ENCODE peak calls at places on chromosomes 7 and 10, in nine cellular contexts. A is stimulated activated CD8-positive, alpha-beta memory T cell treated with anti-CD3 and anti-CD28 coated beads, Interleukin-4, amount 100 ng/mL, for 4 hours; W is upper lobe of right lung; F is G401; X is stimulated activated CD4-positive, alpha-beta T cell treated with anti-CD3 and anti-CD28 coated beads, Interleukin-1b, Interleukin-23, amount 100 ng/mL, for 1 hour; L is BJ; O is mucosa of descending colon; K is uterus; Y is testis. G is an unnamed sample.

GRCh38 chr10:110115784-110116520 is 91.5 kb upstream of the MXI1 start:
- DNase-seq in Y (no peak), L (no peak), A (no peak), O (no peak), F (no peak), X (no peak), W (no peak), K (no peak), G (no peak)

GRCh38 chr10:4586756-4587155 is 239.3 kb upstream of the AKR1E2 start:
- DNase-seq in Y (no peak), L (peak), F (peak), W (no peak), K (no peak), O (no peak), A (no peak), X (no peak), G (no peak)

GRCh38 chr7:3791327-3791726 is 490.3 kb downstream of the SDK1 start:
- DNase-seq in O (no peak), X (no peak), W (no peak), L (no peak), F (peak), Y (no peak), K (no peak), A (no peak), G (no peak)

GRCh38 chr10:114551310-114551972 is 106.6 kb downstream of the ABLIM1 start:
- DNase-seq in O (peak), K (peak), X (no peak), F (no peak), Y (peak), A (no peak), W (peak), L (no peak), G (peak)

GRCh38 chr7:148793590-148793989 is 90.5 kb downstream of the EZH2 start:
- DNase-seq in K (no peak), X (no peak), Y (no peak), A (no peak), O (no peak), L (no peak), F (no peak), W (no peak), G (no peak)

GRCh38 chr7:29898301-29898700 is 91.3 kb downstream of the SCRN1 start:
- DNase-seq in Y (no peak), A (no peak), X (no peak), W (no peak), L (no peak), F (no peak), K (no peak), O (no peak), G (no peak)

GRCh38 chr10:29407280-29407858 is 118.5 kb downstream of the LYZL1 start:
- DNase-seq in A (no peak), X (no peak), F (no peak), Y (no peak), K (no peak), L (no peak), W (no peak), O (no peak), G (no peak)

GRCh38 chr7:156651472-156651871 is 10.9 kb downstream of the RNF32 start:
- DNase-seq in K (no peak), F (no peak), X (no peak), W (no peak), L (no peak), A (no peak), Y (no peak), O (no peak), G (no peak)

GRCh38 chr10:29658984-29659769 is 24.4 kb upstream of the SVIL start:
- DNase-seq in F (no peak), K (peak), X (peak), W (peak), A (peak), O (peak), L (peak), Y (no peak), G (peak)

GRCh38 chr7:74033372-74034311 is 5.7 kb downstream of the ELN start:
- DNase-seq in L (no peak), O (peak), F (no peak), X (no peak), A (no peak), W (peak), Y (peak), K (peak), G (peak)

GRCh38 chr10:122863216-122863615 is 16.2 kb downstream of the FAM24B start:
- DNase-seq in L (no peak), Y (no peak), O (no peak), F (no peak), K (no peak), W (no peak), X (no peak), A (no peak), G (no peak)

GRCh38 chr10:16828114-16828568 is 10.9 kb upstream of the RSU1 start:
- DNase-seq in Y (peak), K (peak), W (no peak), F (peak), A (peak), X (no peak), O (peak), L (no peak), G (peak)

GRCh38 chr7:20064974-20065862 is 152.0 kb downstream of the MACC1 start:
- DNase-seq in Y (peak), K (peak), F (no peak), O (no peak), W (no peak), L (no peak), A (no peak), X (no peak), G (no peak)

GRCh38 chr7:155377071-155377836 is 79.6 kb downstream of the INSIG1 start:
- DNase-seq in X (no peak), K (no peak), L (no peak), Y (no peak), F (no peak), W (no peak), O (no peak), A (no peak), G (no peak)

GRCh38 chr7:159017741-159018140 is 126.9 kb downstream of the VIPR2 start:
- DNase-seq in K (no peak), W (no peak), Y (no peak), O (no peak), X (no peak), F (no peak), A (no peak), L (no peak), G (no peak)

GRCh38 chr7:83150310-83150709 is 12.4 kb downstream of the PCLO start:
- DNase-seq in F (no peak), A (no peak), Y (no peak), K (no peak), W (no peak), X (no peak), O (no peak), L (no peak), G (no peak)

GRCh38 chr10:11224792-11225448 is 207.2 kb downstream of the CELF2 start:
- DNase-seq in A (no peak), L (no peak), O (no peak), K (no peak), Y (no peak), W (no peak), X (no peak), F (no peak), G (no peak)

GRCh38 chr7:110557-111232 is 81.7 kb upstream of the FAM20C start:
- DNase-seq in Y (no peak), K (no peak), F (no peak), W (peak), O (no peak), L (no peak), X (no peak), A (no peak), G (no peak)

GRCh38 chr7:1086588-1087461 is 1.1 kb upstream of the GPER1 start:
- DNase-seq in X (peak), K (peak), W (peak), A (peak), F (peak), O (peak), L (no peak), Y (peak), G (no peak)

GRCh38 chr7:41956712-41957111 is 253.8 kb upstream of the INHBA start:
- DNase-seq in W (no peak), O (no peak), A (no peak), Y (no peak), F (peak), X (no peak), L (no peak), K (no peak), G (no peak)

GRCh38 chr10:91539930-91540329 is 92.9 kb downstream of the PPP1R3C start:
- DNase-seq in F (no peak), L (no peak), X (no peak), W (no peak), A (no peak), Y (no peak), O (no peak), K (no peak), G (no peak)

GRCh38 chr10:129136074-129136473 is 331.0 kb upstream of the MGMT start:
- DNase-seq in X (no peak), O (no peak), F (no peak), A (no peak), Y (no peak), W (no peak), L (no peak), K (no peak), G (no peak)

GRCh38 chr10:89120931-89121907 is 85.9 kb downstream of the CH25H start:
- DNase-seq in O (no peak), Y (no peak), A (no peak), W (no peak), L (no peak), K (no peak), X (no peak), F (no peak), G (peak)

GRCh38 chr10:127293640-127294039 is 97.2 kb upstream of the INSYN2A start:
- DNase-seq in L (no peak), A (peak), X (no peak), W (no peak), Y (no peak), K (no peak), O (no peak), F (no peak), G (no peak)

GRCh38 chr7:103609778-103610177 is 163.8 kb upstream of the SLC26A5 start:
- DNase-seq in W (no peak), K (no peak), A (no peak), L (no peak), O (no peak), X (no peak), F (no peak), Y (no peak), G (no peak)

GRCh38 chr7:151404216-151405011 is 5.4 kb downstream of the WDR86 start:
- DNase-seq in Y (peak), X (no peak), O (no peak), K (peak), L (no peak), A (no peak), F (no peak), W (peak), G (no peak)

GRCh38 chr7:102095933-102096332 is 190.7 kb upstream of the SH2B2 start:
- DNase-seq in O (no peak), A (no peak), W (peak), F (no peak), Y (no peak), K (no peak), X (no peak), L (no peak), G (no peak)

GRCh38 chr7:159015081-159015893 is 129.4 kb downstream of the VIPR2 start:
- DNase-seq in F (no peak), O (no peak), W (peak), X (no peak), K (peak), A (no peak), Y (peak), L (no peak), G (no peak)

GRCh38 chr7:12373580-12374263 is 29.9 kb downstream of the VWDE start:
- DNase-seq in A (no peak), Y (no peak), O (no peak), L (no peak), X (no peak), W (no peak), F (no peak), K (no peak), G (no peak)

GRCh38 chr7:84975586-84976185 is 211.2 kb downstream of the SEMA3D start:
- DNase-seq in F (no peak), K (no peak), A (no peak), L (no peak), O (no peak), X (no peak), Y (no peak), W (no peak), G (no peak)

G was measured in pons.